ENCODE peak calls at places on chromosomes 12 and 14, in five cellular contexts. One of them, this sample, is unnamed.

GRCh38 chr12:75660107-75660530 is 148.7 kb upstream of the KRR1 start:
- DNase-seq in stomach: no peak
- DNase-seq in prostate gland: no peak
- DNase-seq in sigmoid colon: no peak
- DNase-seq in GM23338: no peak
- DNase-seq in this sample: no peak

GRCh38 chr12:65822732-65823480 is 1.4 kb upstream of the HMGA2 start:
- DNase-seq in sigmoid colon: no peak
- DNase-seq in stomach: peak; percentile 38
- DNase-seq in GM23338: peak; percentile 89
- DNase-seq in prostate gland: no peak
- DNase-seq in this sample: no peak

GRCh38 chr12:28938056-28938455 is 211.0 kb upstream of the FAR2 start:
- DNase-seq in GM23338: no peak
- DNase-seq in prostate gland: no peak
- DNase-seq in sigmoid colon: no peak
- DNase-seq in stomach: no peak
- DNase-seq in this sample: no peak

GRCh38 chr12:6097384-6097783 is 27.1 kb downstream of the VWF start:
- DNase-seq in sigmoid colon: no peak
- DNase-seq in GM23338: no peak
- DNase-seq in prostate gland: no peak
- DNase-seq in stomach: no peak
- DNase-seq in this sample: peak; percentile 3

GRCh38 chr12:9364224-9365176 is 156.3 kb upstream of the PZP start:
- DNase-seq in stomach: no peak
- DNase-seq in GM23338: peak; percentile 91
- DNase-seq in prostate gland: no peak
- DNase-seq in sigmoid colon: no peak
- DNase-seq in this sample: no peak

GRCh38 chr12:105805730-105806390 is 332.9 kb downstream of the NUAK1 start:
- DNase-seq in prostate gland: no peak
- DNase-seq in stomach: no peak
- DNase-seq in sigmoid colon: no peak
- DNase-seq in GM23338: no peak
- DNase-seq in this sample: no peak

GRCh38 chr12:49032679-49033447 is 14.3 kb upstream of the PRKAG1 start:
- DNase-seq in stomach: no peak
- DNase-seq in sigmoid colon: no peak
- DNase-seq in GM23338: no peak
- DNase-seq in prostate gland: no peak
- DNase-seq in this sample: no peak

GRCh38 chr12:66232258-66232657 is 43.2 kb downstream of the IRAK3 start:
- DNase-seq in GM23338: no peak
- DNase-seq in sigmoid colon: no peak
- DNase-seq in stomach: peak; percentile 47
- DNase-seq in prostate gland: no peak
- DNase-seq in this sample: no peak

GRCh38 chr12:3656946-3657622 is 95.8 kb downstream of the CRACR2A start:
- DNase-seq in stomach: no peak
- DNase-seq in sigmoid colon: no peak
- DNase-seq in GM23338: no peak
- DNase-seq in prostate gland: no peak
- DNase-seq in this sample: no peak

GRCh38 chr12:88057994-88058718 is 29.0 kb upstream of the C12orf50 start:
- DNase-seq in sigmoid colon: no peak
- DNase-seq in GM23338: no peak
- DNase-seq in prostate gland: no peak
- DNase-seq in stomach: no peak
- DNase-seq in this sample: no peak

GRCh38 chr12:92075425-92075891 is 70.2 kb downstream of the BTG1 start:
- DNase-seq in sigmoid colon: no peak
- DNase-seq in stomach: no peak
- DNase-seq in prostate gland: no peak
- DNase-seq in GM23338: no peak
- DNase-seq in this sample: no peak

GRCh38 chr14:88604213-88604612 is 41.4 kb downstream of the ZC3H14 start:
- DNase-seq in GM23338: peak; percentile 9
- DNase-seq in sigmoid colon: no peak
- DNase-seq in prostate gland: no peak
- DNase-seq in stomach: no peak
- DNase-seq in this sample: no peak

DNA sequence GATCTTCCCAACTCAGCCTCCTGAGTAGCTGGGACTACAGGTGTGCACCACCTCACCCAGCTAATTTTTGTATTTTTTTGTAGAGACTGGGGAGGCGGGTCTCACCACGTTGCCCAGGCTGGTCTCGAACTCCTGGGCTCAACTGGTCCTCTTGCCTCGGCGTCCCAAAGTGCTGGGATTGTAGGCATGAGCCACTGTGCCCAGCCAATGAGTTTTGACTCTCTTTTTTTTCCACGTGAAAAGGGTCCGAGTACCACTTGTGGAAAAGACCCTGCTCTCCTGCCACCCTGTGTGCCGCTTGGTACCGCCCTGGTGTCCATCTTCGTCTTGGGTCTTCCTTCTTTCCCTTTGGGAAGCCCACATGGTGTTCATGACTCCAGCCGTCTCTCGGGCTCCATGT is 17.6 kb downstream of the TEDC1 start:
- DNase-seq in stomach: no peak
- DNase-seq in prostate gland: no peak
- DNase-seq in GM23338: no peak
- DNase-seq in sigmoid colon: peak; percentile 37
- DNase-seq in this sample: no peak
- H3K27me3 ChIP-seq in stomach: no peaks in the 10 kb centered on the region
- H3K27me3 ChIP-seq in prostate gland: peaks cover 3% of the 10 kb centered on the region
- H3K27me3 ChIP-seq in GM23338: no peaks in the 10 kb centered on the region
- H3K27me3 ChIP-seq in sigmoid colon: peaks cover 10% of the 10 kb centered on the region
- H3K27me3 ChIP-seq in this sample: peaks cover 4% of the 10 kb centered on the region

DNA sequence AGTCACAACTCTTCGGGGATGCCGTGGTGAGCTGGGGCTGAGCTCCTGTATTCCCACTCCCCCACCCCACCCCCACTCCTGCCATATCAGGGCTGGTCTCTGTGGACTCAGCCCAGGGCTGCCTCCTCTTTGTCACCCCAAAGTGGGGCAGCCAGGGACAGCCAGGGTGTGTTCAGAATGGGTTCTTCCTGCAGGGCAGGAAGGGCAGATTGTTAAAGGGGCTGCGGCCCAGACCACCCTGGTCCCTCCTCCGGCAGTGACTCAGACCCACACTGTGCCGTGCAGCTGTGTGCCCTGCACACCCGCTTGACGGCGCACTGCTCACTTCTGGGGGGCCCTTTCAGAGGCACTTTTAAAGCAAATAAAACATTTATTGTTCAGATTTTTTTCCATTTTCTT is 9.3 kb downstream of the SLC48A1 start:
- DNase-seq in stomach: no peak
- DNase-seq in prostate gland: no peak
- DNase-seq in sigmoid colon: peak; percentile 68
- DNase-seq in GM23338: no peak
- DNase-seq in this sample: no peak
- TF ChIP-seq POLR2AphosphoS5 in stomach: no peak
- TF ChIP-seq POLR2AphosphoS5 in prostate gland: no peak
- TF ChIP-seq POLR2AphosphoS5 in sigmoid colon: no peak
- TF ChIP-seq POLR2AphosphoS5 in GM23338: no peak
- TF ChIP-seq POLR2AphosphoS5 in this sample: no peak

GRCh38 chr14:78835909-78836308 is 665.7 kb downstream of the NRXN3 start:
- DNase-seq in GM23338: no peak
- DNase-seq in stomach: no peak
- DNase-seq in prostate gland: no peak
- DNase-seq in sigmoid colon: no peak
- DNase-seq in this sample: no peak

GRCh38 chr14:78835052-78835451 is 664.9 kb downstream of the NRXN3 start:
- DNase-seq in GM23338: no peak
- DNase-seq in prostate gland: no peak
- DNase-seq in stomach: no peak
- DNase-seq in sigmoid colon: no peak
- DNase-seq in this sample: no peak

GRCh38 chr14:78840898-78841297 is 670.7 kb downstream of the NRXN3 start:
- DNase-seq in sigmoid colon: no peak
- DNase-seq in stomach: no peak
- DNase-seq in GM23338: no peak
- DNase-seq in prostate gland: no peak
- DNase-seq in this sample: no peak

GRCh38 chr14:78836777-78837176 is 666.6 kb downstream of the NRXN3 start:
- DNase-seq in GM23338: peak; percentile 89
- DNase-seq in prostate gland: peak; percentile 22
- DNase-seq in stomach: peak; percentile 45
- DNase-seq in sigmoid colon: no peak
- DNase-seq in this sample: no peak
- H3K27me3 ChIP-seq in GM23338: no peaks in the 10 kb centered on the region
- H3K27me3 ChIP-seq in prostate gland: no peaks in the 10 kb centered on the region
- H3K27me3 ChIP-seq in stomach: no peaks in the 10 kb centered on the region
- H3K27me3 ChIP-seq in sigmoid colon: no peaks in the 10 kb centered on the region
- H3K27me3 ChIP-seq in this sample: no peaks in the 10 kb centered on the region

GRCh38 chr14:69046468-69046867 is 67.4 kb upstream of the ACTN1 start:
- DNase-seq in sigmoid colon: peak; percentile 83
- DNase-seq in stomach: peak; percentile 54
- DNase-seq in GM23338: no peak
- DNase-seq in prostate gland: no peak
- DNase-seq in this sample: no peak
- TF ChIP-seq POLR2AphosphoS5 in sigmoid colon: peak; percentile 49
- TF ChIP-seq POLR2AphosphoS5 in stomach: no peak
- TF ChIP-seq POLR2AphosphoS5 in GM23338: no peak
- TF ChIP-seq POLR2AphosphoS5 in prostate gland: no peak
- TF ChIP-seq POLR2AphosphoS5 in this sample: no peak

GRCh38 chr12:53938276-53939140 is at the start of gene HOXC13:
- DNase-seq in prostate gland: peak; percentile 14
- DNase-seq in sigmoid colon: no peak
- DNase-seq in GM23338: peak; percentile 99
- DNase-seq in stomach: no peak
- DNase-seq in this sample: peak; percentile 93
- H3K27me3 ChIP-seq in prostate gland: peaks cover 63% of the 10 kb centered on the region
- H3K27me3 ChIP-seq in sigmoid colon: peaks cover 97% of the 10 kb centered on the region
- H3K27me3 ChIP-seq in GM23338: peaks cover 100% of the 10 kb centered on the region
- H3K27me3 ChIP-seq in stomach: peaks cover 42% of the 10 kb centered on the region
- H3K27me3 ChIP-seq in this sample: peaks cover 98% of the 10 kb centered on the region

DNA sequence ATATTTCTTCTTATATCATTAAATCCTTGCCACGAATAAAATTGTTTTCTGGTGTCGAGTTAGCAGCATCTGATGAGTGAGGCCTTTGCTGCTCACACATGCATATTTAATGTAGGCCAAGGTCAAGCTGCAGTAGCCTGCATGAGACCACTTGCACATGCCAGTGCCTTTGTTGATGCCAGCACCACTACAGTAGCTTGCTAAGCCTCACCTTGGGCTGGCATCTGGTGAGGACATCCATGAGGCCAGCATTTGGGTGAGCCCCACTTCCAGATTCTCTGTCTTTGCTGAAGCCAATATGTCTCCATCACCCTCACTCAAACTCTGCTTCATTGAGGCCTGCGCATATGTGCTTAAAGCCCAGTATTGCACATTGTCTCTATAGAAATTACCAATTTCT is 8.0 kb downstream of the CCDC59 start:
- DNase-seq in GM23338: no peak
- DNase-seq in sigmoid colon: no peak
- DNase-seq in prostate gland: no peak
- DNase-seq in stomach: no peak
- DNase-seq in this sample: no peak
- TF ChIP-seq POLR2AphosphoS5 in GM23338: no peak
- TF ChIP-seq POLR2AphosphoS5 in sigmoid colon: no peak
- TF ChIP-seq POLR2AphosphoS5 in prostate gland: no peak
- TF ChIP-seq POLR2AphosphoS5 in stomach: no peak
- TF ChIP-seq POLR2AphosphoS5 in this sample: no peak

GRCh38 chr12:117209626-117210025 is 19.4 kb upstream of the FBXO21 start:
- DNase-seq in prostate gland: no peak
- DNase-seq in GM23338: no peak
- DNase-seq in sigmoid colon: no peak
- DNase-seq in stomach: no peak
- DNase-seq in this sample: no peak
- H3K27me3 ChIP-seq in prostate gland: no peaks in the 10 kb centered on the region
- H3K27me3 ChIP-seq in GM23338: no peaks in the 10 kb centered on the region
- H3K27me3 ChIP-seq in sigmoid colon: no peaks in the 10 kb centered on the region
- H3K27me3 ChIP-seq in stomach: no peaks in the 10 kb centered on the region
- H3K27me3 ChIP-seq in this sample: peaks cover 21% of the 10 kb centered on the region

DNA sequence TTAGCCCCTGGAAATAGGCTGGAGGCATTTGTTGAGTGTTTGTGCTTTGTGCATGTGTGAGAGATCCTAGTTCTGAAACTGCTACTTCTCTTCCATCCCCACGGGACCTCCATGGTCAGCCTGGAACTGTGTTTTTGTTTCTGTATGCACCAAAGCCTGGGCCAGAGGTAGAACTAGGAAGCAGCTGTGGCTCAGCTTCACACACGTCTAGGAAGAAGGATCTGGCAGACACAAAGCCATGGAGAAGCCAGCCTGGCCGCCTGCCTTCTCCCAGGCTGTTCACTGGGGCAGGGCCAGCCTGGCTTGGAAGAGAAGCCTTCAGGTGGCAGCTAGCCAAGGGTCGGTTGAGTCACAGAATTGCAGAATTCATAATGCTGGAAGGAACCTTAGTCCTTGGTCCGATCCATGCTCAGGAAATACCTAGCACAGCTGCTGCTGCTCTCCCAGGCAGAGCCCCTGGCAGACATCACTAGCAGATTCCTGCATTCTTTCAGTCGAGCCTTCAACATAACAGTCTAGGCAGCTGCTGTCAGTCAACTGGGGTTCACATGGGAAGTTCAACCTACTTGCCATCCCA is 27.0 kb downstream of the RIN3 start:
- DNase-seq in stomach: peak; percentile 64
- DNase-seq in GM23338: peak; percentile 15
- DNase-seq in prostate gland: peak; percentile 76
- DNase-seq in sigmoid colon: peak; percentile 98
- DNase-seq in this sample: peak; percentile 94
- TF ChIP-seq POLR2AphosphoS5 in stomach: peak; percentile 71
- TF ChIP-seq POLR2AphosphoS5 in GM23338: no peak
- TF ChIP-seq POLR2AphosphoS5 in prostate gland: peak; percentile 68
- TF ChIP-seq POLR2AphosphoS5 in sigmoid colon: peak; percentile 75
- TF ChIP-seq POLR2AphosphoS5 in this sample: no peak

This sample was measured in suprapubic skin.